ENCODE peak calls at places on chromosome 21, in ten cellular contexts. S is A673; I is skeletal muscle cell; K is effector memory CD4-positive, alpha-beta T cell; X is kidney epithelial cell; H is astrocyte of the spinal cord; L is heart right ventricle; J is psoas muscle; U is suprapubic skin; T is cardiac muscle cell. E is an unnamed sample.

GRCh38 chr21:37631319-37632117 is 264.9 kb downstream of the DYRK1A start:
- DNase-seq in S (no peak), I (no peak), K (no peak), X (peak; percentile 18), H (no peak), L (no peak), J (no peak), U (no peak), T (no peak), E (peak; percentile 71)

GRCh38 chr21:45588086-45588825 is 46.0 kb upstream of the SLC19A1 start:
- DNase-seq in S (no peak), I (no peak), K (no peak), X (no peak), H (no peak), L (no peak), J (no peak), U (peak; percentile 6), T (no peak), E (no peak)

GRCh38 chr21:27653481-27653880 is 686.6 kb upstream of the ADAMTS5 start:
- DNase-seq in S (no peak), I (no peak), K (no peak), X (no peak), H (no peak), L (no peak), J (no peak), U (no peak), T (no peak), E (no peak)

GRCh38 chr21:45009616-45010015 is 64.8 kb upstream of the ADARB1 start:
- DNase-seq in S (no peak), I (no peak), K (no peak), X (no peak), H (no peak), L (no peak), J (no peak), U (no peak), T (no peak), E (no peak)

GRCh38 chr21:42324896-42325295 is 9.7 kb upstream of the TFF3 start:
- DNase-seq in S (no peak), I (no peak), K (no peak), X (no peak), H (no peak), L (no peak), J (no peak), U (no peak), T (no peak), E (no peak)

GRCh38 chr21:30990514-30991304 is 47.6 kb downstream of the KRTAP19-8 start:
- DNase-seq in S (no peak), I (no peak), K (no peak), X (no peak), H (no peak), L (no peak), J (no peak), U (no peak), T (no peak), E (no peak)

GRCh38 chr21:44084496-44085241 is 22.5 kb upstream of the PWP2 start:
- DNase-seq in S (no peak), I (no peak), K (no peak), X (no peak), H (no peak), L (no peak), J (no peak), U (peak; percentile 40), T (no peak), E (no peak)

GRCh38 chr21:37128069-37128468 is 55.0 kb downstream of the TTC3 start:
- DNase-seq in S (no peak), I (no peak), K (no peak), X (no peak), H (no peak), L (no peak), J (no peak), U (no peak), T (no peak), E (no peak)

GRCh38 chr21:39430457-39430856 is 15.1 kb downstream of the LCA5L start:
- DNase-seq in S (no peak), I (no peak), K (no peak), X (no peak), H (no peak), L (no peak), J (no peak), U (no peak), T (no peak), E (no peak)

GRCh38 chr21:25501996-25502665 is 105.2 kb downstream of the MRPL39 start:
- DNase-seq in S (no peak), I (no peak), K (no peak), X (no peak), H (no peak), L (no peak), J (no peak), U (no peak), T (no peak), E (no peak)

GRCh38 chr21:42237577-42237976 is 18.6 kb downstream of the ABCG1 start:
- DNase-seq in S (no peak), I (no peak), K (peak; percentile 39), X (no peak), H (no peak), L (no peak), J (no peak), U (no peak), T (no peak), E (no peak)

GRCh38 chr21:27429612-27430361 is 462.9 kb upstream of the ADAMTS5 start:
- DNase-seq in S (no peak), I (peak; percentile 92), K (no peak), X (no peak), H (peak; percentile 63), L (no peak), J (no peak), U (no peak), T (peak; percentile 46), E (no peak)

DNA sequence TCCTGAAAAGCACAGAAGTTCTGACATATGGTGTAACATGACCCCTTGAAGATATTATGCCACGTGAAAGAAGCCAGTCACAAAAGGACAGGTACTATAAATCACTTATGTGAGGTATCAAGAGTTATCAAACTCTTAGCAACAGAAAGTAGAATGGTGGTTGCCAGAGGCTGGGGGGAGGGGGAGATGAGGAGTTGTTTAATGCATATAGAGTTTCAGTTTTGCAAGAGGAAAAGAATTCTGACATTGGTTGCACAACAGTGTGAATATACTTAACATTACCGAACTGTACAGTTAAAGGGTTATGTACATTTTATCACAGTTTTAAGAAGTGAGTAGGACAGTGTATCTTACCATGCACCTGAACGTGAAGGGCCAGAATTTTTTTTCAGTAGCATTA is 80.0 kb downstream of the USP25 start:
- DNase-seq in S (peak; percentile 25), I (peak; percentile 31), K (no peak), X (no peak), H (peak; percentile 35), L (no peak), J (peak; percentile 16), U (no peak), T (peak; percentile 76), E (no peak)
- H3K4me3 ChIP-seq in S (no peak overlapping the region), I (no peak overlapping the region), K (no peak overlapping the region), X (no peak overlapping the region), H (no peak overlapping the region), L (no peak overlapping the region), J (peak overlapping the region; percentile 42), U (no peak overlapping the region), T (no peak overlapping the region), E (no peak overlapping the region)

DNA sequence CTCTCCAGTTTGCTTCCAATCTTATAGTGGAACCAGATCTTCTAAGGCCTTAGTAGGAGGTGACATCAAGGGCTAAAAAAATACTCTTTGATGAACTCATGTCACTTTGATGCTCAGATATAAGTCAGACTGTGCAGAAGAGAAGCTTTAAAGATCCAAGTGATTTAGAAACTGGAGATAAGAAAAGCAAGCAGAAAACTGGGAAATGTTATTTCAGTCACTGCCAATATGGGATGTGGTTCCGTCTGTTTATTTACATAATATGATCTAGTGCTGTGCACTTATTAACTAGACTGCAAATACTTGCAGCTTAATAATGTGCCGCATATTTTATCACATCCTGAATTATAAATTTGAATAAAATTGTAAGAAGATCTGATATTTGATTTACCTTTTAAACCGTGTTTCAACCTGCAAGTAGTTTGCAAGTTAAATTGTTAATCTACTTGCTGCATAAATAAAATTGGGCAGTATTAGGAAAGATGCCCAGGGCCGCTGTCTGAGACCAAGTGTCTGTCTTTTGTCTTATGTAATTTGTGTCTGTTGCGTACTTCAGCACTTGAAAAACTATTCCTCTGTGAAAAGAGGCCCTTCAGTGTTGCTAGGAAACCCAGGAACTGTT is 29.6 kb downstream of the CXADR start:
- DNase-seq in S (no peak), I (no peak), K (no peak), X (no peak), H (peak; percentile 46), L (no peak), J (no peak), U (no peak), T (no peak), E (no peak)
- H3K4me3 ChIP-seq in S (no peak overlapping the region), I (no peak overlapping the region), K (no peak overlapping the region), X (no peak overlapping the region), H (no peak overlapping the region), L (no peak overlapping the region), J (no peak overlapping the region), U (no peak overlapping the region), T (no peak overlapping the region), E (peak overlapping the region; percentile 4)

GRCh38 chr21:35321322-35322200 is 272.5 kb upstream of the RUNX1 start:
- DNase-seq in S (no peak), I (no peak), K (no peak), X (no peak), H (no peak), L (no peak), J (no peak), U (no peak), T (no peak), E (no peak)

GRCh38 chr21:35325953-35326352 is 276.9 kb upstream of the RUNX1 start:
- DNase-seq in S (no peak), I (no peak), K (no peak), X (no peak), H (no peak), L (no peak), J (no peak), U (no peak), T (no peak), E (no peak)

GRCh38 chr21:35324372-35325220 is 275.5 kb upstream of the RUNX1 start:
- DNase-seq in S (no peak), I (peak; percentile 68), K (no peak), X (peak; percentile 28), H (peak; percentile 86), L (no peak), J (no peak), U (no peak), T (peak; percentile 70), E (no peak)

GRCh38 chr21:35326677-35327076 is 277.6 kb upstream of the RUNX1 start:
- DNase-seq in S (no peak), I (peak; percentile 51), K (no peak), X (no peak), H (no peak), L (no peak), J (no peak), U (no peak), T (peak; percentile 35), E (no peak)

GRCh38 chr21:35323947-35324346 is 274.8 kb upstream of the RUNX1 start:
- DNase-seq in S (no peak), I (no peak), K (no peak), X (no peak), H (peak; percentile 9), L (no peak), J (peak; percentile 36), U (no peak), T (peak; percentile 63), E (no peak)
- H3K4me3 ChIP-seq in S (no peak overlapping the region), I (no peak overlapping the region), K (no peak overlapping the region), X (no peak overlapping the region), H (no peak overlapping the region), L (no peak overlapping the region), J (no peak overlapping the region), U (no peak overlapping the region), T (no peak overlapping the region), E (no peak overlapping the region)

GRCh38 chr21:34808569-34809204 is 139.9 kb downstream of the CLIC6 start:
- DNase-seq in S (no peak), I (peak; percentile 70), K (no peak), X (peak; percentile 56), H (peak; percentile 89), L (no peak), J (no peak), U (no peak), T (peak; percentile 62), E (no peak)
- H3K4me3 ChIP-seq in S (no peak overlapping the region), I (no peak overlapping the region), K (no peak overlapping the region), X (no peak overlapping the region), H (no peak overlapping the region), L (no peak overlapping the region), J (no peak overlapping the region), U (no peak overlapping the region), T (no peak overlapping the region), E (no peak overlapping the region)

E was measured in right lobe of liver.